ENCODE peak calls at places on chromosomes 4 and X, in eight cellular contexts. X is cardiac muscle cell; A is GM23248; G is right atrium auricular region; I is neural progenitor cell; P is trophoblast cell; W is CD4-positive, CD25-positive, alpha-beta regulatory T cell; E is pancreas. M is an unnamed sample.

GRCh38 chrX:105190252-105190853 is 30.1 kb downstream of the TEX13A start:
- DNase-seq in X (peak; percentile 40), A (peak; percentile 10), G (no peak), I (peak; percentile 10), P (peak; percentile 69), W (no peak), E (no peak), M (no peak)

GRCh38 chrX:22634081-22634480 is 361.4 kb downstream of the CBLL2 start:
- DNase-seq in X (peak; percentile 49), A (peak; percentile 91), G (no peak), I (no peak), P (no peak), W (no peak), E (no peak), M (no peak)

GRCh38 chrX:10854594-10854993 is 234.2 kb upstream of the MID1 start:
- DNase-seq in X (no peak), A (no peak), G (no peak), I (no peak), P (no peak), W (no peak), E (no peak), M (no peak)

GRCh38 chrX:40240844-40241243 is 143.1 kb upstream of the BCOR start:
- DNase-seq in X (no peak), A (no peak), G (no peak), I (no peak), P (no peak), W (no peak), E (no peak), M (no peak)

GRCh38 chrX:27336466-27337091 is 126.6 kb downstream of the PPP4R3C start:
- DNase-seq in X (peak; percentile 19), A (peak; percentile 34), G (no peak), I (peak; percentile 40), P (peak; percentile 69), W (no peak), E (peak; percentile 1), M (peak; percentile 19)

GRCh38 chrX:153725039-153725831 is 579 bp downstream of the ABCD1 start:
- DNase-seq in X (no peak), A (no peak), G (no peak), I (peak; percentile 24), P (peak; percentile 54), W (peak; percentile 4), E (peak; percentile 31), M (no peak)

GRCh38 chr4:175280153-175280552 is 362.0 kb downstream of the ADAM29 start:
- DNase-seq in X (no peak), A (no peak), G (no peak), I (no peak), P (no peak), W (no peak), E (no peak), M (no peak)

GRCh38 chrX:10526442-10526841 is 93.9 kb downstream of the MID1 start:
- DNase-seq in X (no peak), A (peak; percentile 40), G (no peak), I (no peak), P (no peak), W (no peak), E (no peak), M (no peak)

GRCh38 chr4:142353149-142353738 is 492.9 kb downstream of the INPP4B start:
- DNase-seq in X (peak; percentile 81), A (peak; percentile 83), G (no peak), I (peak; percentile 85), P (peak; percentile 81), W (no peak), E (no peak), M (peak; percentile 62)

GRCh38 chr4:141375855-141376254 is 155.2 kb downstream of the ZNF330 start:
- DNase-seq in X (peak; percentile 84), A (peak; percentile 86), G (no peak), I (peak; percentile 24), P (no peak), W (no peak), E (no peak), M (peak; percentile 64)

GRCh38 chr4:74523076-74523475 is 78.1 kb downstream of the AREG start:
- DNase-seq in X (no peak), A (no peak), G (no peak), I (no peak), P (no peak), W (no peak), E (no peak), M (no peak)

GRCh38 chr4:65658117-65658516 is 12.2 kb downstream of the EPHA5 start:
- DNase-seq in X (no peak), A (no peak), G (no peak), I (peak; percentile 32), P (no peak), W (no peak), E (no peak), M (no peak)

GRCh38 chr4:137558951-137559350 is 26.7 kb upstream of the PCDH18 start:
- DNase-seq in X (peak; percentile 32), A (peak; percentile 75), G (no peak), I (peak; percentile 25), P (no peak), W (no peak), E (no peak), M (no peak)

GRCh38 chrX:110432831-110433230 is 74.2 kb downstream of the RTL9 start:
- DNase-seq in X (no peak), A (no peak), G (no peak), I (no peak), P (no peak), W (no peak), E (no peak), M (no peak)

GRCh38 chr4:139301821-139302611 is at the start of gene NDUFC1:
- DNase-seq in X (peak; percentile 50), A (peak; percentile 80), G (peak; percentile 64), I (peak; percentile 72), P (peak; percentile 59), W (peak; percentile 63), E (peak; percentile 33), M (peak; percentile 48)

GRCh38 chr4:184583738-184584502 is 65.3 kb downstream of the CASP3 start:
- DNase-seq in X (no peak), A (no peak), G (no peak), I (no peak), P (no peak), W (no peak), E (no peak), M (no peak)

GRCh38 chr4:187849556-187850245 is 145.9 kb upstream of the ZFP42 start:
- DNase-seq in X (no peak), A (no peak), G (no peak), I (no peak), P (no peak), W (no peak), E (no peak), M (no peak)

GRCh38 chrX:118423558-118423957 is 72.1 kb upstream of the DOCK11 start:
- DNase-seq in X (no peak), A (no peak), G (no peak), I (no peak), P (no peak), W (no peak), E (no peak), M (no peak)

GRCh38 chr4:129668092-129668491 is 572.1 kb downstream of the C4orf33 start:
- DNase-seq in X (no peak), A (no peak), G (no peak), I (no peak), P (no peak), W (no peak), E (no peak), M (no peak)

GRCh38 chr4:145580906-145581305 is 38.3 kb upstream of the MMAA start:
- DNase-seq in X (no peak), A (peak; percentile 20), G (no peak), I (no peak), P (no peak), W (no peak), E (no peak), M (peak; percentile 39)

GRCh38 chr4:156321203-156321602 is 367.5 kb upstream of the CTSO start:
- DNase-seq in X (peak; percentile 85), A (peak; percentile 88), G (no peak), I (no peak), P (peak; percentile 71), W (no peak), E (no peak), M (no peak)

GRCh38 chrX:142040906-142041305 is 137.2 kb downstream of the MAGEC1 start:
- DNase-seq in X (no peak), A (no peak), G (no peak), I (no peak), P (no peak), W (no peak), E (no peak), M (no peak)
- H3K9me3 ChIP-seq in X (no peaks in the 10 kb centered on the region), A (no peaks in the 10 kb centered on the region), G (no peaks in the 10 kb centered on the region), I (no peaks in the 10 kb centered on the region), P (no peaks in the 10 kb centered on the region), W (no peaks in the 10 kb centered on the region), E (no peaks in the 10 kb centered on the region), M (no peaks in the 10 kb centered on the region)

GRCh38 chrX:73647632-73648322 is 84.8 kb downstream of the CHIC1 start:
- DNase-seq in X (no peak), A (no peak), G (no peak), I (no peak), P (no peak), W (no peak), E (no peak), M (no peak)
- H3K9me3 ChIP-seq in X (no peaks in the 10 kb centered on the region), A (no peaks in the 10 kb centered on the region), G (no peaks in the 10 kb centered on the region), I (peaks cover 13% of the 10 kb centered on the region), P (peaks cover 2% of the 10 kb centered on the region), W (peaks cover 5% of the 10 kb centered on the region), E (no peaks in the 10 kb centered on the region), M (no peaks in the 10 kb centered on the region)

GRCh38 chr4:4784379-4784778 is 75.1 kb upstream of the MSX1 start:
- DNase-seq in X (no peak), A (no peak), G (no peak), I (peak; percentile 88), P (no peak), W (no peak), E (no peak), M (no peak)

GRCh38 chr4:4783847-4784246 is 75.6 kb upstream of the MSX1 start:
- DNase-seq in X (no peak), A (no peak), G (no peak), I (peak; percentile 23), P (no peak), W (no peak), E (no peak), M (no peak)

GRCh38 chr4:4788573-4788972 is 70.9 kb upstream of the MSX1 start:
- DNase-seq in X (no peak), A (no peak), G (no peak), I (no peak), P (no peak), W (no peak), E (no peak), M (no peak)

GRCh38 chr4:4789462-4789861 is 70.0 kb upstream of the MSX1 start:
- DNase-seq in X (no peak), A (no peak), G (no peak), I (no peak), P (no peak), W (no peak), E (no peak), M (no peak)

DNA sequence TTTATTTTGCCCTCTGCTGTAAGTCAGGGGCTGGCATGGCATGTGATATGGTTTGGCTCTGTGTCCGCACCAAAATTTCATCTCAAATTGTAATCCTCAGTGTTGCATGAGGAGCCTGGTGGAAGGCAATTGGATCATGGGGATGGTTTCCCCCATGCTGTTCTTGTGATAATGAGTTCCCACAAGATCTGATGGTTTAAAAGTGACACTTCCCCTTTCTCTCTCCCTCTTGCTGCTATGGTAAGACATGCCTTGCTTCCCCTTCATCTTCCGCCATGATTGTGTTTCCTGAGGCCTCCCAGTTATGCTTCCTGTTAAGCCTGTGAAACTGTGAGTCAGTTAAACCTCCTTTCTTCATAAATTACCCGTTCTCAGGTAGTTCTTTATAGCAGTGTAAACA is 72.0 kb upstream of the MSX1 start:
- DNase-seq in X (no peak), A (no peak), G (no peak), I (no peak), P (no peak), W (no peak), E (no peak), M (no peak)
- H3K9me3 ChIP-seq in X (no peaks in the 10 kb centered on the region), A (no peaks in the 10 kb centered on the region), G (no peaks in the 10 kb centered on the region), I (peaks cover 14% of the 10 kb centered on the region), P (peaks cover 9% of the 10 kb centered on the region), W (peaks cover 18% of the 10 kb centered on the region), E (no peaks in the 10 kb centered on the region), M (peaks cover 3% of the 10 kb centered on the region)

GRCh38 chr4:16759781-16760459 is 138.5 kb downstream of the LDB2 start:
- DNase-seq in X (no peak), A (peak; percentile 20), G (no peak), I (no peak), P (no peak), W (no peak), E (no peak), M (no peak)
- H3K9me3 ChIP-seq in X (no peaks in the 10 kb centered on the region), A (no peaks in the 10 kb centered on the region), G (no peaks in the 10 kb centered on the region), I (no peaks in the 10 kb centered on the region), P (no peaks in the 10 kb centered on the region), W (no peaks in the 10 kb centered on the region), E (no peaks in the 10 kb centered on the region), M (no peaks in the 10 kb centered on the region)

M was measured in PC-9.